ENCODE peak calls at places on chromosomes 12 and 14, in seven cellular contexts. K is A673, W is colonic mucosa, A is adrenal gland, S is tibial nerve, V is ovary, N is heart right ventricle. G is an unnamed sample.
A peak's percentile ranks its signal among the peaks of the same experiment; 100 is the strongest.

GRCh38 chr14:89444536-89445125 is 27.6 kb upstream of the FOXN3 start:
- DNase-seq in K (no peak), W (no peak), A (no peak), S (no peak), V (no peak), N (no peak), G (no peak)

GRCh38 chr12:125683748-125684381 is 618.6 kb downstream of the AACS start:
- DNase-seq in K (no peak), W (peak; percentile 23), A (peak; percentile 10), S (no peak), V (no peak), N (no peak), G (no peak)

GRCh38 chr14:50113381-50113811 is 3.0 kb downstream of the VCPKMT start:
- DNase-seq in K (no peak), W (no peak), A (no peak), S (no peak), V (no peak), N (no peak), G (no peak)

GRCh38 chr14:67373347-67373746 is 13.2 kb downstream of the EIF2S1 start:
- DNase-seq in K (no peak), W (no peak), A (no peak), S (no peak), V (no peak), N (no peak), G (no peak)

GRCh38 chr12:27592548-27592947 is 68.5 kb downstream of the PPFIBP1 start:
- DNase-seq in K (no peak), W (no peak), A (peak; percentile 65), S (peak; percentile 8), V (no peak), N (no peak), G (no peak)

GRCh38 chr12:21992823-21993222 is 51.6 kb upstream of the ABCC9 start:
- DNase-seq in K (no peak), W (peak; percentile 61), A (peak; percentile 25), S (no peak), V (no peak), N (no peak), G (no peak)

GRCh38 chr12:27244680-27245005 is 557 bp downstream of the STK38L start:
- DNase-seq in K (no peak), W (no peak), A (no peak), S (no peak), V (no peak), N (no peak), G (no peak)

GRCh38 chr14:92945959-92946846 is 23.3 kb downstream of the CHGA start:
- DNase-seq in K (no peak), W (peak; percentile 91), A (peak; percentile 23), S (peak; percentile 19), V (peak; percentile 41), N (peak; percentile 52), G (no peak)

GRCh38 chr12:47938594-47938993 is 24.8 kb upstream of the TMEM106C start:
- DNase-seq in K (no peak), W (no peak), A (no peak), S (no peak), V (no peak), N (no peak), G (no peak)

GRCh38 chr12:71661977-71662522 is 1.6 kb downstream of the ZFC3H1 start:
- DNase-seq in K (no peak), W (no peak), A (no peak), S (no peak), V (no peak), N (no peak), G (no peak)

GRCh38 chr14:49975286-49975685 is 82.4 kb downstream of the ARF6 start:
- DNase-seq in K (no peak), W (no peak), A (peak; percentile 65), S (no peak), V (no peak), N (no peak), G (no peak)

GRCh38 chr12:47277071-47277408 is 197.3 kb upstream of the AMIGO2 start:
- DNase-seq in K (no peak), W (no peak), A (no peak), S (no peak), V (peak; percentile 49), N (no peak), G (no peak)

GRCh38 chr12:65327207-65328076 is 49.0 kb downstream of the MSRB3 start:
- DNase-seq in K (no peak), W (no peak), A (no peak), S (peak; percentile 50), V (peak; percentile 28), N (no peak), G (no peak)

GRCh38 chr14:55556929-55557623 is 22.9 kb upstream of the KTN1 start:
- DNase-seq in K (peak; percentile 80), W (peak; percentile 26), A (peak; percentile 72), S (no peak), V (peak; percentile 48), N (peak; percentile 77), G (no peak)

GRCh38 chr14:105193916-105194782 is 13.0 kb upstream of the NUDT14 start:
- DNase-seq in K (peak; percentile 74), W (no peak), A (no peak), S (no peak), V (no peak), N (no peak), G (no peak)

GRCh38 chr14:35340616-35341453 is 48.7 kb downstream of the PSMA6 start:
- DNase-seq in K (no peak), W (peak; percentile 63), A (no peak), S (no peak), V (no peak), N (no peak), G (no peak)

GRCh38 chr12:94457331-94457730 is 2.3 kb downstream of the CEP83 start:
- DNase-seq in K (no peak), W (no peak), A (no peak), S (no peak), V (no peak), N (no peak), G (no peak)

GRCh38 chr12:77720258-77720657 is 110.4 kb upstream of the NAV3 start:
- DNase-seq in K (peak; percentile 75), W (no peak), A (no peak), S (no peak), V (no peak), N (no peak), G (no peak)

GRCh38 chr12:24615967-24616411 is 332.9 kb downstream of the BCAT1 start:
- DNase-seq in K (no peak), W (no peak), A (no peak), S (no peak), V (no peak), N (no peak), G (no peak)

GRCh38 chr12:53102883-53103807 is at the start of gene SOAT2:
- DNase-seq in K (no peak), W (peak; percentile 19), A (no peak), S (no peak), V (no peak), N (no peak), G (peak; percentile 72)

DNA sequence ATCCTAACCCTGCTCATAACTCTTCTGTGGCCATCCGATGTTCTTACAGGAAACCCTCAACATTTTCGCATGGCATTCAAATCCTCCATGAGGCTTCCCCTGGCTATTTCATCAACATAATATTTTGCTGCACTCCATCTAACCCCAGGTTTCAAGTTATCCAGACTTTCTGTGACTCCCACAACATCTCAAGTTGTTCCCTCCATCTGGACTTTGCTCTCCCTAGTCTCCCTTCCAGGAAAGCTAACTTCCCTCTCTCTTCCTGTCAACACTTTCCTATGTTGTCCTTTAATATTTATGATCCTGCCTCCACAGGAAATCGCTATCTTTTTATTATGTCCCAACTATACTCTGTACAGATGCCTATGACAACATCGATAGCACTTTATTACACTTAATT is 146.1 kb downstream of the METTL25 start:
- DNase-seq in K (no peak), W (no peak), A (no peak), S (no peak), V (no peak), N (no peak), G (no peak)
- H3K4me3 ChIP-seq in K (no peak overlapping the region), W (no peak overlapping the region), A (no peak overlapping the region), S (no peak overlapping the region), V (no peak overlapping the region), N (no peak overlapping the region), G (no peak overlapping the region)

DNA sequence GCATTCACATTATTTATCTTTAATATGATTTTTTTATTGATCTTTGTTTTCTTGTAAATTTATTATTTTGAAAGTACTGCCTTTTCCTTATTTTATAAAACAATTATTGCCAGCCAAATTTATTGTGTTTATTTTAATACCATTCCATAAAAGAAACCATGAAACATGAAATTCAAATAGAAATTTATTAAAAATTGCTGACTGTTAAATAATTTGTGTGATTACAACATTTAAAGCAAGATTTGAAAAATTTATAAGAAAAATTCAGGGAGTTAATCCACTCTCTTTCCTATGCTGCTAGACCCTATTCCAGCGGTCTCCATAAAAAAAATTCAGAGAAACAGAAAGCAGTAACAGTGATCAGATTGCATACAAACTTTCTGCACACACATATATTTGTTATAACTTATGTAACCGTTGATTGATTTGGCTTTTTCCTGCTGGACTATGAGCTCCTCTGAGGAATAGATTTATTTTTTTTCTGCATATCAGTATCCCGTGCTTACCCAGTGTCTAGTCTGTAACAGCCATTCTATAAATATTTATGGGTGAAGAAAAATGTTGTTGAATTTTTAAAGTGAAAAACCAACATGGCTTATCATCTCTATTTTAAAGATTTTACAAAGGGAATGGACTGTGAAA is 68.1 kb downstream of the LRRK2 start:
- DNase-seq in K (no peak), W (no peak), A (no peak), S (no peak), V (no peak), N (no peak), G (no peak)
- H3K27ac ChIP-seq in K (no peak overlapping the region), W (no peak overlapping the region), A (no peak overlapping the region), S (no peak overlapping the region), V (no peak overlapping the region), N (no peak overlapping the region), G (no peak overlapping the region)

GRCh38 chr12:48957141-48958048 is at the start of gene ARF3:
- DNase-seq in K (peak; percentile 97), W (peak; percentile 96), A (peak; percentile 96), S (peak; percentile 87), V (peak; percentile 97), N (peak; percentile 96), G (peak; percentile 92)

GRCh38 chr12:48954781-48955501 is 2.3 kb downstream of the ARF3 start:
- DNase-seq in K (no peak), W (no peak), A (no peak), S (no peak), V (no peak), N (no peak), G (no peak)

GRCh38 chr12:48956279-48957140 is 777 bp downstream of the ARF3 start:
- DNase-seq in K (peak; percentile 98), W (peak; percentile 90), A (peak; percentile 94), S (peak; percentile 81), V (peak; percentile 70), N (peak; percentile 80), G (peak; percentile 55)

GRCh38 chr12:48960834-48961233 is 3.5 kb upstream of the ARF3 start:
- DNase-seq in K (no peak), W (no peak), A (no peak), S (no peak), V (no peak), N (no peak), G (no peak)

DNA sequence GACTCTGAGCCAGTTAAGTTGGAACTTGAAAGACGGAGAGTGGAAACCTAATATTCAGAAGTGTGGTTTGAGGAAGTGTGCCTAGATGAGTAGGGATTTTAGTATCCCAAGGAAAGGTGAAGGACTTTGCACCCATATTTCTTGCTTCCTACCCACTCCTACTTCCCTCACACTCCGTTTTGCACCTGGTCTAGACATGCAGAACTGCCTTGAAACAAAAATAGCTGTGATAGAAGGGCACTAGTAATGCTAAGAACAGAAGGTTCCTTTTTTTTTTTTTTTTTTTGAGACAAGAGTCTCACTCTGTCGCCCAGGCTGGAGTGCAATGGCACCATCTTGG is 732 bp upstream of the ARF3 start:
- DNase-seq in K (no peak), W (no peak), A (no peak), S (no peak), V (no peak), N (no peak), G (no peak)
- H3K4me3 ChIP-seq in K (peak overlapping the region; percentile 92), W (peak overlapping the region; percentile 92), A (peak overlapping the region; percentile 78), S (peak overlapping the region; percentile 82), V (peak overlapping the region; percentile 96), N (peak overlapping the region; percentile 94), G (peak overlapping the region; percentile 83)

GRCh38 chr14:24240110-24240918 is 2.1 kb downstream of the TINF2 start:
- DNase-seq in K (no peak), W (no peak), A (no peak), S (no peak), V (no peak), N (no peak), G (no peak)
- H3K27ac ChIP-seq in K (peak overlapping the region; percentile 13), W (no peak overlapping the region), A (peak overlapping the region; percentile 99), S (peak overlapping the region; percentile 36), V (peak overlapping the region; percentile 9), N (no peak overlapping the region), G (no peak overlapping the region)

G was measured in CD8-positive, alpha-beta memory T cell.